ENCODE peak calls at places on chromosomes 2 and 18, in seven cellular contexts. S, U, G, C, X, T and Y are unnamed samples.

GRCh38 chr18:46320297-46320696 is 216.1 kb downstream of the HAUS1 start:
- DNase-seq in G (no peak), X (no peak), S (no peak), U (no peak), C (no peak), T (no peak), Y (no peak)

GRCh38 chr18:63138469-63139340 is 180.9 kb downstream of the BCL2 start:
- DNase-seq in S (no peak), C (no peak), U (no peak), G (no peak), X (no peak), T (no peak), Y (no peak)

GRCh38 chr2:46669996-46670793 is 190.8 kb downstream of the TMEM247 start:
- DNase-seq in S (peak; percentile 59), X (no peak), G (no peak), C (no peak), T (peak; percentile 78), U (no peak), Y (no peak)

GRCh38 chr2:142495141-142495540 is 364.3 kb upstream of the LRP1B start:
- DNase-seq in X (no peak), S (no peak), T (no peak), U (no peak), G (no peak), C (no peak), Y (no peak)

GRCh38 chr2:224492531-224492930 is 90.6 kb upstream of the FAM124B start:
- DNase-seq in S (no peak), X (no peak), U (no peak), T (no peak), C (no peak), G (no peak), Y (no peak)

GRCh38 chr2:239268082-239268481 is 132.7 kb downstream of the HDAC4 start:
- DNase-seq in S (no peak), X (no peak), U (no peak), C (no peak), G (no peak), T (no peak), Y (no peak)

GRCh38 chr2:64854773-64855237 is 134.4 kb upstream of the SLC1A4 start:
- DNase-seq in U (no peak), T (peak; percentile 74), S (peak; percentile 46), X (no peak), C (no peak), G (no peak), Y (no peak)

GRCh38 chr2:91748869-91749268 is 3057.4 kb downstream of the RPIA start:
- DNase-seq in S (no peak), T (no peak), U (no peak), X (no peak), G (no peak), C (no peak), Y (no peak)

GRCh38 chr2:156673981-156674380 is 237.8 kb downstream of the GPD2 start:
- DNase-seq in G (no peak), U (no peak), X (no peak), C (no peak), T (no peak), S (no peak), Y (no peak)

GRCh38 chr2:188609321-188610049 is 317.8 kb downstream of the GULP1 start:
- DNase-seq in S (peak; percentile 29), G (no peak), U (no peak), X (no peak), T (peak; percentile 72), C (no peak), Y (no peak)

GRCh38 chr18:45760443-45761036 is 36.6 kb downstream of the SLC14A1 start:
- DNase-seq in T (no peak), S (no peak), G (no peak), X (no peak), C (no peak), U (peak; percentile 37), Y (no peak)

GRCh38 chr18:64618390-64618789 is 469.5 kb upstream of the LINC00305 start:
- DNase-seq in C (no peak), U (no peak), G (no peak), X (no peak), S (no peak), T (no peak), Y (no peak)

GRCh38 chr2:71544919-71545571 is 91.7 kb downstream of the DYSF start:
- DNase-seq in U (no peak), G (no peak), S (no peak), X (no peak), C (no peak), T (peak; percentile 35), Y (no peak)